ENCODE peak calls at places on chromosomes 2 and 18, in eight cellular contexts. M is left lung; A is lower lobe of right lung; H is CD8-positive, alpha-beta T cell; O is lung; T is mesenchymal stem cell; W is ovary; N is sigmoid colon. K is an unnamed sample. For H3K4me1, the result is how much of the 10 kb centered on the place peaks cover.

GRCh38 chr2:219252084-219252483 is 959 bp upstream of the TUBA4B start:
- DNase-seq in M (peak), O (no peak), H (peak), A (no peak), N (no peak), T (no peak), W (no peak), K (no peak)

GRCh38 chr2:208657468-208657867 is 250.9 kb downstream of the PTH2R start:
- DNase-seq in A (no peak), W (no peak), M (no peak), H (no peak), O (no peak), T (no peak), N (no peak), K (no peak)

GRCh38 chr2:234754126-234754525 is 197.7 kb upstream of the SH3BP4 start:
- DNase-seq in A (no peak), T (no peak), H (no peak), M (no peak), W (no peak), O (no peak), N (no peak), K (no peak)

GRCh38 chr2:95077521-95077807 is 44.1 kb downstream of the MRPS5 start:
- DNase-seq in H (no peak), T (no peak), W (no peak), A (no peak), N (no peak), O (no peak), M (no peak), K (no peak)

GRCh38 chr18:30970201-30970816 is 72.2 kb downstream of the DSC3 start:
- DNase-seq in N (no peak), A (no peak), M (no peak), O (no peak), H (no peak), T (peak), W (no peak), K (peak)

GRCh38 chr2:85584857-85585780 is 888 bp downstream of the VAMP5 start:
- DNase-seq in W (no peak), T (peak), N (peak), H (peak), A (peak), O (no peak), M (no peak), K (peak)

GRCh38 chr2:65344689-65345088 is 87.7 kb downstream of the SPRED2 start:
- DNase-seq in M (no peak), N (no peak), H (no peak), W (no peak), T (peak), A (no peak), O (no peak), K (no peak)

GRCh38 chr2:120867290-120868231 is 131.9 kb downstream of the GLI2 start:
- DNase-seq in O (peak), A (peak), M (peak), H (no peak), N (peak), W (peak), T (peak), K (peak)

GRCh38 chr2:203996692-203997091 is 60.1 kb downstream of the ICOS start:
- DNase-seq in N (no peak), A (no peak), H (no peak), T (no peak), M (no peak), O (no peak), W (no peak), K (no peak)

GRCh38 chr2:222299926-222300724 is 1.3 kb upstream of the PAX3 start:
- DNase-seq in T (no peak), O (no peak), A (no peak), N (no peak), M (no peak), W (no peak), H (no peak), K (no peak)

GRCh38 chr2:222297600-222297935 is 1.2 kb downstream of the PAX3 start:
- DNase-seq in A (no peak), O (no peak), T (no peak), W (no peak), M (no peak), H (no peak), N (no peak), K (peak)

GRCh38 chr2:222298000-222298310 is 843 bp downstream of the PAX3 start:
- DNase-seq in T (no peak), M (no peak), N (no peak), W (no peak), H (no peak), A (no peak), O (no peak), K (no peak)

GRCh38 chr2:222296911-222297599 is 1.7 kb downstream of the PAX3 start:
- DNase-seq in O (no peak), H (no peak), W (no peak), T (no peak), N (no peak), A (no peak), M (no peak), K (peak)

DNA sequence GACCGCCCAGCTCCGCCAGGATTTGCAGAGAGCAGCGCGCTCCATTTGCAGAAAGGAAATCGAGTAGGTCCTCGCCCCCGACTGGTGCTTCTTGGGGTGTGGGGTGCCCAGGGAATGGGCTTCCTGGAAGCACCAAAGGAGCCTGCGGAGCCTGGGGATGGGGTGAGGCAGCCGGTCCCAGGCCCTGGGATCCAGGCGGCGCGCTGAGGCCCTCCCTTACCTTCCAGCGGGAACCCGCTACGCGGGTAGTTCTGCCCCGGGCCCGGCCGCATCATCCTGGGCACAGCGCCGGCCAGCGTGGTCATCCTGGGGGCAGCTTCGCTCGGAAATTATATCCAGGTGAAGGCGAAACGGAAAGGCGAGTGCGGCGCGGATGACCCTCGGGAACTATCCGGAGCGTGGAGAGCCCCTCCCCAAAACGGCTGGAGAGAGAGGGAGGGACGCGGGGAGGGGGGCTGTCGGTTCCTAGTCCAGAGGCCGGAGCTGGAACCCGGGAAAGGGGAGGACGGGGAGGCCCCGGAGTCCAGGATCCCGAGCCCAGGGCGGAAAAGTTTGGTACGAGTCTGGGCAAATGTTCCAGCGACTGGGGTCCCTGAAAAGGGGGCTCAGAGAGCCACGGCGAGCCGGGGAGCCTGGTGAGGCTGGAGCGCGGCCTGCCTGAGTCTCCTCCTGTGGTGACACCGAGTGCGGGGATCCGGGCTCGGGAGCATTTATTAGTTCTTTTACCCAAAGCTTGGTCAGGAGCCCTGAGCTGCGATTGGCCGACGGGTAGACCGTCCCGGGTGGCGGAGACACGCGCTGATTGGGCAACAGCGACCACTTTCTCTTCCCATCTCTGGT is at the start of gene PAX3:
- DNase-seq in A (no peak), O (no peak), H (no peak), N (no peak), T (no peak), M (no peak), W (no peak), K (peak)
- H3K4me3 ChIP-seq in A (no peak), O (no peak), H (no peak), N (no peak), T (no peak), M (peak), W (peak), K (peak)

DNA sequence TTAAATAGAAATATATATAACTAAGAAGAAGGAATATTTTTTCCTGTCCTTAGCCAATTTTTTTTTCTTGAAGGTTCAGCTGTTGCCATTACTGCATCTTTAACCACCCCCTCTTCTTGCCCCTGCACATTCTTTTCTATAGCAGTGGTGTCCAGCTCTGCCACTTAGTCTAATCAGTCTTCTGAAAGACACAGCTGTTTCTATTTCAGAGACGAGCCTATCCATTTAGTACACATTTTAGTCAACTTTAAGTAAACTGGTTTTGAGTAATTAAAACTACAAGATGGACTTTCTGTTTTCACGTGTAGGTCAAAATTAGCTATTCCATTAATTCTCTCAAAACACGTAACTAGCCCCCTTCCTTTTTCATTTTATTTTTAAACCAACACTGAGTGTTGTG is 21.0 kb downstream of the SPOPL start:
- DNase-seq in N (no peak), A (no peak), W (no peak), T (no peak), O (no peak), H (no peak), M (no peak), K (no peak)
- H3K4me1 ChIP-seq in N (under half), A (under half), W (under half), T (under half), O (under half), H (under half), M (under half), K (under half)

DNA sequence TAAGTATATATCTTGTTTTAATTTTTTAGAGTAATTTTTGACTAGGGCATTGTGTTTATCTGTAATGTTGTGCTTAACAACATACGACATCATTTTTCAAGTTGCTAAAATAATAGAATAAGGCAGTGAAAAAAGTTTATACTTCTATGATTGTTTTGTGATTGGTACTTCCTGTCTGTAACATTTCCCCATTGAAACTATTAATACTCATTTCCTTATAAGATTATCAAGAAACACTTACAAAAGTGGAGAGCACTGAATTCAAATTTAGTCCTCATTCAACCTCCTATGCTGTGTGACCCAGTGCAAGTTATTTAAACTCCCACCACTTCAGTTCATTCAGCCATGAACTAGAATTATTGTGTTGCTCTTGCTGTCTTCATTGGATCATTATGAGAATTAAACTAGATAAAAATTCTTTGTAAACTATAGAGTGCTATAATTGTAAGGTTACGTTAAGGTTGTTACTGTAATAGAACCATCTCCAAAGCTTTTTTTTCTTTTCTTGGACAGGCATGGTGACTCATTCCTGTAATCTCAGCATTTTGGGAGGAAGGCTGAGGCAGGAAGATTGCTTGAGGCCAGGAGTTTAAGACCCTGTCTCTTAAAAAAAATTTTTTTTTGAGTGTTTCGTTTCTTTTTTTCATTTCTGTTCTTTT is 2.8 kb downstream of the ETAA1 start:
- DNase-seq in T (peak), O (no peak), W (no peak), H (no peak), A (no peak), N (no peak), M (no peak), K (peak)
- H3K4me3 ChIP-seq in T (no peak), O (no peak), W (no peak), H (no peak), A (no peak), N (no peak), M (no peak), K (peak)

GRCh38 chr2:236171213-236172201 is 3.3 kb upstream of the GBX2 start:
- DNase-seq in H (no peak), A (no peak), T (peak), W (no peak), N (no peak), O (no peak), M (no peak), K (no peak)

GRCh38 chr2:236172238-236172865 is 4.2 kb upstream of the GBX2 start:
- DNase-seq in W (no peak), A (no peak), M (no peak), H (no peak), O (no peak), N (peak), T (no peak), K (no peak)

GRCh38 chr2:236169151-236169721 is 1.1 kb upstream of the GBX2 start:
- DNase-seq in O (no peak), N (peak), W (no peak), M (no peak), T (peak), A (no peak), H (no peak), K (no peak)

GRCh38 chr2:236169741-236170654 is 1.8 kb upstream of the GBX2 start:
- DNase-seq in M (no peak), O (no peak), W (no peak), T (no peak), A (no peak), H (no peak), N (no peak), K (no peak)

GRCh38 chr2:236170678-236171212 is 2.6 kb upstream of the GBX2 start:
- DNase-seq in W (no peak), A (no peak), N (no peak), H (no peak), T (no peak), O (no peak), M (no peak), K (no peak)
- H3K4me1 ChIP-seq in W (under half), A (under half), N (half or more), H (under half), T (under half), O (under half), M (under half), K (under half)

GRCh38 chr2:2232167-2232566 is 98.9 kb downstream of the MYT1L start:
- DNase-seq in H (no peak), T (no peak), N (no peak), M (peak), O (no peak), A (peak), W (no peak), K (no peak)
- H3K4me3 ChIP-seq in H (no peak), T (no peak), N (no peak), M (no peak), O (no peak), A (no peak), W (no peak), K (no peak)

GRCh38 chr2:201266629-201267028 is 6.3 kb downstream of the CASP8 start:
- DNase-seq in O (no peak), N (no peak), M (no peak), H (no peak), A (no peak), W (no peak), T (no peak), K (no peak)
- H3K4me1 ChIP-seq in O (under half), N (under half), M (under half), H (half or more), A (under half), W (under half), T (under half), K (under half)

GRCh38 chr2:132668986-132669853 is 785 bp downstream of the LYPD1 start:
- DNase-seq in N (no peak), T (peak), H (no peak), O (no peak), M (no peak), W (no peak), A (no peak), K (no peak)

GRCh38 chr2:132668189-132668833 is 1.7 kb downstream of the LYPD1 start:
- DNase-seq in O (no peak), A (no peak), T (peak), W (no peak), N (no peak), H (no peak), M (no peak), K (no peak)

GRCh38 chr2:132670961-132671781 is 1.2 kb upstream of the LYPD1 start:
- DNase-seq in O (no peak), A (no peak), W (no peak), M (no peak), T (peak), N (no peak), H (no peak), K (peak)

GRCh38 chr2:132670104-132670960 is at the start of gene LYPD1:
- DNase-seq in N (peak), A (peak), W (no peak), T (peak), H (no peak), M (peak), O (no peak), K (peak)

DNA sequence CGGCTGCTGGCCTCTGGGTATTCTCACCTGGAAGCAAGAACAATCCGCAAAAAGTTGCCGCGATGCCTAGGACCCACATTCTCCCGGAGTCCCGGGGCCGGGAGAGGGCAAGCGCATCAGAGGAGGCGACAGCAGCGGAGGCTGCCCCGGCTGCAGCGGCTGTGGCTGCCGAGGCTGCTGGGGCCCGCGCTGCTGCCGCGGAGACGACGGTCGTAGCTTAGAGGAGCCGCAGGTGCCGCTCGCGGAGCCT is 226 bp downstream of the LYPD1 start:
- DNase-seq in A (no peak), W (no peak), T (peak), O (no peak), H (no peak), N (no peak), M (no peak), K (no peak)
- H3K4me3 ChIP-seq in A (peak), W (peak), T (peak), O (peak), H (no peak), N (peak), M (peak), K (peak)

GRCh38 chr2:74004212-74005182 is 19.8 kb downstream of the TET3 start:
- DNase-seq in T (no peak), H (no peak), N (no peak), A (no peak), M (no peak), W (no peak), O (no peak), K (no peak)

GRCh38 chr2:74008761-74009395 is 24.2 kb downstream of the TET3 start:
- DNase-seq in M (no peak), W (no peak), N (peak), A (no peak), O (no peak), T (no peak), H (no peak), K (peak)

GRCh38 chr2:74005786-74006185 is 21.1 kb downstream of the TET3 start:
- DNase-seq in W (no peak), N (no peak), H (no peak), T (no peak), A (no peak), O (no peak), M (no peak), K (no peak)

GRCh38 chr2:74007120-74007519 is 22.4 kb downstream of the TET3 start:
- DNase-seq in N (no peak), M (no peak), H (no peak), A (no peak), O (no peak), T (no peak), W (no peak), K (peak)

GRCh38 chr2:74006424-74006823 is 21.7 kb downstream of the TET3 start:
- DNase-seq in H (no peak), W (peak), T (no peak), M (no peak), N (peak), A (no peak), O (no peak), K (no peak)
- H3K4me1 ChIP-seq in H (under half), W (under half), T (under half), M (under half), N (half or more), A (half or more), O (under half), K (under half)